ENCODE peak calls at places on chromosomes 11 and 22, in six cellular contexts. One of them, this sample, is unnamed.

GRCh38 chr11:107927559-107927958 is 689 bp upstream of the RAB39A start:
- DNase-seq in heart right ventricle: no peak
- DNase-seq in stimulated activated CD4-positive, alpha-beta T cell treated with anti-CD3 and anti-CD28 coated beads, Interleukin-2, amount 100 ng/mL, for 24 hours: no peak
- DNase-seq in mesothelial cell of epicardium: no peak
- DNase-seq in NAMALWA: no peak
- DNase-seq in H7: no peak
- DNase-seq in this sample: no peak

GRCh38 chr22:44968736-44969135 is 41.1 kb downstream of the PHF21B start:
- DNase-seq in heart right ventricle: no peak
- DNase-seq in stimulated activated CD4-positive, alpha-beta T cell treated with anti-CD3 and anti-CD28 coated beads, Interleukin-2, amount 100 ng/mL, for 24 hours: no peak
- DNase-seq in mesothelial cell of epicardium: no peak
- DNase-seq in NAMALWA: peak
- DNase-seq in H7: peak
- DNase-seq in this sample: no peak

GRCh38 chr11:132220464-132220863 is 850.0 kb downstream of the NTM start:
- DNase-seq in heart right ventricle: no peak
- DNase-seq in stimulated activated CD4-positive, alpha-beta T cell treated with anti-CD3 and anti-CD28 coated beads, Interleukin-2, amount 100 ng/mL, for 24 hours: no peak
- DNase-seq in mesothelial cell of epicardium: no peak
- DNase-seq in NAMALWA: no peak
- DNase-seq in H7: no peak
- DNase-seq in this sample: no peak

GRCh38 chr11:116893906-116894305 is 56.5 kb upstream of the APOA1 start:
- DNase-seq in heart right ventricle: no peak
- DNase-seq in stimulated activated CD4-positive, alpha-beta T cell treated with anti-CD3 and anti-CD28 coated beads, Interleukin-2, amount 100 ng/mL, for 24 hours: no peak
- DNase-seq in mesothelial cell of epicardium: no peak
- DNase-seq in NAMALWA: no peak
- DNase-seq in H7: no peak
- DNase-seq in this sample: no peak

GRCh38 chr11:9726313-9727022 is 62.6 kb downstream of the SWAP70 start:
- DNase-seq in heart right ventricle: no peak
- DNase-seq in stimulated activated CD4-positive, alpha-beta T cell treated with anti-CD3 and anti-CD28 coated beads, Interleukin-2, amount 100 ng/mL, for 24 hours: no peak
- DNase-seq in mesothelial cell of epicardium: no peak
- DNase-seq in NAMALWA: no peak
- DNase-seq in H7: no peak
- DNase-seq in this sample: peak

GRCh38 chr11:72037554-72038311 is 39.0 kb downstream of the IL18BP start:
- DNase-seq in heart right ventricle: no peak
- DNase-seq in stimulated activated CD4-positive, alpha-beta T cell treated with anti-CD3 and anti-CD28 coated beads, Interleukin-2, amount 100 ng/mL, for 24 hours: no peak
- DNase-seq in mesothelial cell of epicardium: no peak
- DNase-seq in NAMALWA: peak
- DNase-seq in H7: no peak
- DNase-seq in this sample: no peak

GRCh38 chr11:68013611-68014156 is 3.6 kb downstream of the ALDH3B1 start:
- DNase-seq in heart right ventricle: no peak
- DNase-seq in stimulated activated CD4-positive, alpha-beta T cell treated with anti-CD3 and anti-CD28 coated beads, Interleukin-2, amount 100 ng/mL, for 24 hours: no peak
- DNase-seq in mesothelial cell of epicardium: no peak
- DNase-seq in NAMALWA: no peak
- DNase-seq in H7: no peak
- DNase-seq in this sample: no peak

GRCh38 chr22:46695346-46696224 is 42.5 kb downstream of the CERK start:
- DNase-seq in heart right ventricle: no peak
- DNase-seq in stimulated activated CD4-positive, alpha-beta T cell treated with anti-CD3 and anti-CD28 coated beads, Interleukin-2, amount 100 ng/mL, for 24 hours: no peak
- DNase-seq in mesothelial cell of epicardium: no peak
- DNase-seq in NAMALWA: no peak
- DNase-seq in H7: peak
- DNase-seq in this sample: no peak

GRCh38 chr22:31341386-31342088 is 4.6 kb downstream of the PATZ1 start:
- DNase-seq in heart right ventricle: no peak
- DNase-seq in stimulated activated CD4-positive, alpha-beta T cell treated with anti-CD3 and anti-CD28 coated beads, Interleukin-2, amount 100 ng/mL, for 24 hours: no peak
- DNase-seq in mesothelial cell of epicardium: no peak
- DNase-seq in NAMALWA: no peak
- DNase-seq in H7: no peak
- DNase-seq in this sample: no peak

GRCh38 chr11:31870609-31871309 is 59.6 kb upstream of the PAX6 start:
- DNase-seq in heart right ventricle: peak
- DNase-seq in stimulated activated CD4-positive, alpha-beta T cell treated with anti-CD3 and anti-CD28 coated beads, Interleukin-2, amount 100 ng/mL, for 24 hours: peak
- DNase-seq in mesothelial cell of epicardium: no peak
- DNase-seq in NAMALWA: peak
- DNase-seq in H7: peak
- DNase-seq in this sample: no peak

GRCh38 chr11:69383946-69384547 is 90.1 kb downstream of the MYEOV start:
- DNase-seq in heart right ventricle: no peak
- DNase-seq in stimulated activated CD4-positive, alpha-beta T cell treated with anti-CD3 and anti-CD28 coated beads, Interleukin-2, amount 100 ng/mL, for 24 hours: no peak
- DNase-seq in mesothelial cell of epicardium: no peak
- DNase-seq in NAMALWA: no peak
- DNase-seq in H7: peak
- DNase-seq in this sample: no peak

GRCh38 chr11:105582497-105582896 is 27.4 kb upstream of the GRIA4 start:
- DNase-seq in heart right ventricle: no peak
- DNase-seq in stimulated activated CD4-positive, alpha-beta T cell treated with anti-CD3 and anti-CD28 coated beads, Interleukin-2, amount 100 ng/mL, for 24 hours: no peak
- DNase-seq in mesothelial cell of epicardium: no peak
- DNase-seq in NAMALWA: no peak
- DNase-seq in H7: no peak
- DNase-seq in this sample: no peak

GRCh38 chr11:12377824-12378593 is 638 bp downstream of the PARVA start:
- DNase-seq in heart right ventricle: peak
- DNase-seq in stimulated activated CD4-positive, alpha-beta T cell treated with anti-CD3 and anti-CD28 coated beads, Interleukin-2, amount 100 ng/mL, for 24 hours: peak
- DNase-seq in mesothelial cell of epicardium: peak
- DNase-seq in NAMALWA: no peak
- DNase-seq in H7: peak
- DNase-seq in this sample: peak

GRCh38 chr11:7423946-7424345 is 61.4 kb upstream of the OLFML1 start:
- DNase-seq in heart right ventricle: no peak
- DNase-seq in stimulated activated CD4-positive, alpha-beta T cell treated with anti-CD3 and anti-CD28 coated beads, Interleukin-2, amount 100 ng/mL, for 24 hours: no peak
- DNase-seq in mesothelial cell of epicardium: no peak
- DNase-seq in NAMALWA: no peak
- DNase-seq in H7: no peak
- DNase-seq in this sample: no peak

GRCh38 chr11:125075900-125076317 is 12.8 kb downstream of the SLC37A2 start:
- DNase-seq in heart right ventricle: no peak
- DNase-seq in stimulated activated CD4-positive, alpha-beta T cell treated with anti-CD3 and anti-CD28 coated beads, Interleukin-2, amount 100 ng/mL, for 24 hours: no peak
- DNase-seq in mesothelial cell of epicardium: no peak
- DNase-seq in NAMALWA: no peak
- DNase-seq in H7: peak
- DNase-seq in this sample: no peak

GRCh38 chr11:30683176-30683575 is 97.0 kb upstream of the MPPED2 start:
- DNase-seq in heart right ventricle: peak
- DNase-seq in stimulated activated CD4-positive, alpha-beta T cell treated with anti-CD3 and anti-CD28 coated beads, Interleukin-2, amount 100 ng/mL, for 24 hours: no peak
- DNase-seq in mesothelial cell of epicardium: no peak
- DNase-seq in NAMALWA: no peak
- DNase-seq in H7: no peak
- DNase-seq in this sample: no peak

GRCh38 chr11:90874281-90874680 is 651.4 kb upstream of the CHORDC1 start:
- DNase-seq in heart right ventricle: no peak
- DNase-seq in stimulated activated CD4-positive, alpha-beta T cell treated with anti-CD3 and anti-CD28 coated beads, Interleukin-2, amount 100 ng/mL, for 24 hours: no peak
- DNase-seq in mesothelial cell of epicardium: no peak
- DNase-seq in NAMALWA: no peak
- DNase-seq in H7: no peak
- DNase-seq in this sample: no peak

GRCh38 chr11:119773016-119773415 is 44.0 kb upstream of the NECTIN1 start:
- DNase-seq in heart right ventricle: no peak
- DNase-seq in stimulated activated CD4-positive, alpha-beta T cell treated with anti-CD3 and anti-CD28 coated beads, Interleukin-2, amount 100 ng/mL, for 24 hours: no peak
- DNase-seq in mesothelial cell of epicardium: no peak
- DNase-seq in NAMALWA: no peak
- DNase-seq in H7: no peak
- DNase-seq in this sample: no peak

GRCh38 chr11:60950933-60951610 is 904 bp downstream of the SLC15A3 start:
- DNase-seq in heart right ventricle: no peak
- DNase-seq in stimulated activated CD4-positive, alpha-beta T cell treated with anti-CD3 and anti-CD28 coated beads, Interleukin-2, amount 100 ng/mL, for 24 hours: peak
- DNase-seq in mesothelial cell of epicardium: no peak
- DNase-seq in NAMALWA: no peak
- DNase-seq in H7: peak
- DNase-seq in this sample: no peak

This sample was measured in A172.